ENCODE peak calls at places on chromosome 18, in six cellular contexts. Q is WTC11, B is HepG2, F is H1, K is GM23338, T is GM12878. H is an unnamed sample.

GRCh38 chr18:9740076-9740475 is 32.0 kb downstream of the RAB31 start:
- DNase-seq in Q (no peak), B (no peak), F (no peak), K (no peak), T (no peak), H (no peak)

GRCh38 chr18:77622009-77622692 is 372.5 kb downstream of the GALR1 start:
- DNase-seq in Q (no peak), B (no peak), F (no peak), K (no peak), T (no peak), H (no peak)

GRCh38 chr18:78739843-78740677 is 239.6 kb upstream of the SALL3 start:
- DNase-seq in Q (no peak), B (no peak), F (no peak), K (no peak), T (no peak), H (no peak)

GRCh38 chr18:22163432-22163831 is 6.0 kb upstream of the GATA6 start:
- DNase-seq in Q (no peak), B (no peak), F (no peak), K (no peak), T (no peak), H (no peak)

GRCh38 chr18:58520964-58521363 is 107.9 kb downstream of the ALPK2 start:
- DNase-seq in Q (no peak), B (no peak), F (no peak), K (no peak), T (no peak), H (peak; percentile 8)

GRCh38 chr18:36872329-36872728 is 43.4 kb downstream of the KIAA1328 start:
- DNase-seq in Q (no peak), B (no peak), F (no peak), K (peak; percentile 41), T (no peak), H (no peak)

GRCh38 chr18:23200751-23201150 is 65.5 kb downstream of the CABLES1 start:
- DNase-seq in Q (no peak), B (no peak), F (no peak), K (no peak), T (no peak), H (no peak)

GRCh38 chr18:73950116-73950705 is 197.4 kb downstream of the FBXO15 start:
- DNase-seq in Q (no peak), B (no peak), F (no peak), K (no peak), T (no peak), H (no peak)

GRCh38 chr18:49274188-49274714 is 186.2 kb downstream of the DYM start:
- DNase-seq in Q (no peak), B (no peak), F (no peak), K (no peak), T (no peak), H (no peak)

GRCh38 chr18:67199993-67200617 is 316.4 kb downstream of the DSEL start:
- DNase-seq in Q (no peak), B (peak; percentile 53), F (no peak), K (peak; percentile 69), T (peak; percentile 11), H (peak; percentile 24)

GRCh38 chr18:55779711-55780590 is 192.0 kb upstream of the TCF4 start:
- DNase-seq in Q (peak; percentile 51), B (no peak), F (peak; percentile 63), K (peak; percentile 66), T (no peak), H (peak; percentile 31)

GRCh38 chr18:28690836-28691835 is 514.2 kb upstream of the CDH2 start:
- DNase-seq in Q (no peak), B (no peak), F (no peak), K (no peak), T (no peak), H (no peak)

GRCh38 chr18:59323931-59324622 is 5.6 kb upstream of the CPLX4 start:
- DNase-seq in Q (no peak), B (no peak), F (no peak), K (no peak), T (no peak), H (no peak)

GRCh38 chr18:69326094-69326493 is 74.6 kb upstream of the DOK6 start:
- DNase-seq in Q (no peak), B (no peak), F (no peak), K (no peak), T (no peak), H (no peak)

GRCh38 chr18:26656944-26657536 is 108.7 kb upstream of the KCTD1 start:
- DNase-seq in Q (peak; percentile 69), B (peak; percentile 6), F (peak; percentile 82), K (peak; percentile 79), T (no peak), H (no peak)

GRCh38 chr18:62612246-62612645 is 89.4 kb downstream of the ZCCHC2 start:
- DNase-seq in Q (no peak), B (no peak), F (no peak), K (no peak), T (no peak), H (no peak)

GRCh38 chr18:42782929-42783328 is 332.6 kb downstream of the RIT2 start:
- DNase-seq in Q (no peak), B (no peak), F (no peak), K (no peak), T (no peak), H (no peak)

GRCh38 chr18:80108122-80108536 is 933 bp upstream of the ADNP2 start:
- DNase-seq in Q (no peak), B (no peak), F (no peak), K (no peak), T (no peak), H (no peak)

GRCh38 chr18:61950371-61950770 is 57.6 kb upstream of the RNF152 start:
- DNase-seq in Q (no peak), B (no peak), F (no peak), K (no peak), T (no peak), H (no peak)

GRCh38 chr18:55732227-55733106 is 144.5 kb upstream of the TCF4 start:
- DNase-seq in Q (no peak), B (no peak), F (no peak), K (no peak), T (no peak), H (peak; percentile 76)

GRCh38 chr18:73942956-73943355 is 204.7 kb downstream of the FBXO15 start:
- DNase-seq in Q (no peak), B (no peak), F (no peak), K (no peak), T (no peak), H (no peak)

GRCh38 chr18:76564117-76564516 is 69.1 kb upstream of the ZNF516 start:
- DNase-seq in Q (no peak), B (no peak), F (peak; percentile 4), K (no peak), T (no peak), H (no peak)

GRCh38 chr18:11042247-11042646 is 107.1 kb downstream of the PIEZO2 start:
- DNase-seq in Q (no peak), B (peak; percentile 72), F (no peak), K (no peak), T (no peak), H (no peak)

GRCh38 chr18:63869374-63869773 is 18.1 kb upstream of the SERPINB2 start:
- DNase-seq in Q (no peak), B (no peak), F (no peak), K (no peak), T (no peak), H (no peak)

GRCh38 chr18:55425698-55426097 is 162.3 kb downstream of the TCF4 start:
- DNase-seq in Q (no peak), B (no peak), F (no peak), K (no peak), T (no peak), H (no peak)

DNA sequence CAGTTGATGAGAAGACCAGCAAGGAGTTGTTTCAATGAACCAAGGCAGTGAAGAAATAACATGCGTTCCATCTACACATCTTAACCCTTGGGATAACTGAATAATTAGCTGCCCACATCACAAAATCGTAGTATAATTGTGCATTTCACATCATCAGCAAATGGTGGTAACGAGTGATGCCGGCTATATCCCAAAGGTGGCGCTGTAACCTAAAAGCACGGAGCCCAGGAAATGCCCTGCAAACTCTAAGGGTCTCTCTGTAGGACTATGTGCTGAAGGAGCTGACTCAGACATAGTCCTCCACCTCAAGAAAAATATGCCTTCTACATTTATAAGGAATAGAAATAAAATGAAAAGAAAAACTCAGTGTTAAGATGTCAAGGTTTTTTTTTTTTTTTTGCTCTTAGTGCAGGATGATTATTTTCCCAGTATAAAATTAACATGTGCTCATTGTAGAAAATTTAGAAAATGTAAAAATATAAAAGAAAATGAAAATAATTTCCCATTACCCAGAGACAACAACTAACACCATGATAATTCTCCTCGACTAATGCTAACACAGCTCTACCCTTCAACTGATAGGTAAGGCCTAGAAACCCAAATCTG is 23.1 kb upstream of the DSG3 start:
- DNase-seq in Q (peak; percentile 72), B (peak; percentile 10), F (peak; percentile 76), K (peak; percentile 83), T (no peak), H (peak; percentile 40)
- TF ChIP-seq CREB1 in Q (no peak), B (no peak), F (no peak), K (no peak), T (no peak), H (no peak)

DNA sequence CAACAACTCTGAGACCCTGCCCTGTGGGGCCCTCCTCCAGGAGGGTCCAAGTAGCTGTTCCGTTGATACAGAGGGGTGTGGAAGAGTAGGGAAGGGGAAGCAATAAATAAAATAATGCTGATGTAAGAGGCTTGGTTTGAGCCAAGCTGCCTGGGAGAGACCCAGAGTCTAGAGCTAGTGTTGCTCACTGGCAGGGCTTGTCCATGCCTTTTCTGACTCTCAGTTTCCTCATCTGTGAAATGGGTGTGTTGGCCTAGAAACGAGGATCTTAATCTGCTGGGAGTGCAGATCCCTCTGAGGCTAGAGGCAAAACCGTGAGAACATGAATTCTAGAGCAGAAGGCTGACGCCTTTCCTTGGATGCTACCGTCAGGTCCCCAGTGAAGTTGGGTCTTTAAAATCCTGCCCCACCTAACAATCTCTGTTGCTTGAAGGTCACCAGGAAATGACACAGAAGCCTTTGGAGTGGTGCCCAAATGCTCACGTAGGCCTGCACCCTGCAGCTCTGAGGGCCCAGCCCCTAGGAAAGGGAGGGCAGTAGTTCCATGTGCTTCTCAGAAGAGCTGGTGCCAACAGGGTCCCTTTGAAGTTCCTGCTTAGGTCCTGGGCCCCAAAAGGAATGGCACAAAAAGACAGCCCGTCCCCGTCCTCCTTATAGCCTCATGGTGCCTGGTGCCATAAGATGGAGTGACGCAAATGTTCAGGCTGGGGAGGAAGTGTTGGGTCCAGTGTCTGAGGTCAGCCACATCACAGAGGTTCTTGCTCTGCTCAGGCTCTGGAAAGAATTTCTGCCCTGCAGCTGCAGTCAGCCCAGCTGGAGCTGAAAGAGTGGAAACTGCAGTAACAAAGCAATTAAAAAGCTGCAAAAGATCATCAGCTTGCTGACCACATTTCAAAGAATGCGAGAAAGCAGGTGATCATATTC is 73.2 kb upstream of the SMAD2 start:
- DNase-seq in Q (no peak), B (no peak), F (no peak), K (no peak), T (no peak), H (no peak)
- TF ChIP-seq CREB1 in Q (no peak), B (no peak), F (no peak), K (no peak), T (no peak), H (no peak)

DNA sequence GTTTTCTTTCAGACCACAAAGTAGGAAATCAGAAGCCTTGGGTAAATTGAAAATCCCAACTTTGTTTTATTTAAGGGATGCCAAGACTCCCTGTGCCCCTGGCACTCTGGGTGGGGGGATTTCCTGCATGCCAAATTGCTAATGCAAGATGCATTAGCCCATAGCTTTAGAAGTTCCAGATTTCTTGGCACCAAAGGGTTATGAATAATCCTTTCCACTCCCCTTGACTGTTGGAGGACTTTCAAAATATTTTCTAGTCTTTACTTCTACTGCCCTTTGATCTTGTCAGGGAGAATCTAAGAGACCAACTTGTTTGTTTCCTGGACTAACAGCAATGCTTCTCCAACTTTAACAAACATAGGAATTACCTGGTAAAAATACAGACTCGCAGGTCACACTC is 81.8 kb upstream of the TGIF1 start:
- DNase-seq in Q (no peak), B (no peak), F (no peak), K (no peak), T (no peak), H (no peak)
- TF ChIP-seq CREB1 in Q (no peak), B (no peak), F (no peak), K (no peak), T (no peak), H (no peak)

GRCh38 chr18:34886162-34886561 is 155.1 kb upstream of the MAPRE2 start:
- DNase-seq in Q (no peak), B (no peak), F (no peak), K (no peak), T (no peak), H (no peak)
- TF ChIP-seq CREB1 in Q (no peak), B (no peak), F (no peak), K (no peak), T (no peak), H (no peak)